ENCODE peak calls at places on chromosomes 3 and 15, in four cellular contexts. Z is H9, R is right lobe of liver, L is thoracic aorta. K is an unnamed sample. For H3K4me1, the result is how much of the 10 kb centered on the place peaks cover.

GRCh38 chr3:190155752-190156151 is 35.1 kb upstream of the P3H2 start:
- DNase-seq in Z (no peak), R (no peak), L (no peak), K (no peak)

GRCh38 chr3:51585197-51585596 is 46.7 kb downstream of the RAD54L2 start:
- DNase-seq in Z (no peak), R (no peak), L (no peak), K (no peak)

GRCh38 chr15:77715051-77715450 is 82.3 kb upstream of the LINGO1 start:
- DNase-seq in Z (no peak), R (no peak), L (no peak), K (no peak)

GRCh38 chr3:114624047-114624445 is 330.2 kb downstream of the TIGIT start:
- DNase-seq in Z (no peak), R (no peak), L (peak), K (no peak)

GRCh38 chr3:128491900-128492352 is 1.1 kb downstream of the GATA2 start:
- DNase-seq in Z (peak), R (peak), L (no peak), K (peak)

GRCh38 chr3:32571192-32571485 is 481 bp upstream of the DYNC1LI1 start:
- DNase-seq in Z (no peak), R (no peak), L (no peak), K (no peak)

GRCh38 chr3:104805042-104805441 is 561.7 kb upstream of the ALCAM start:
- DNase-seq in Z (no peak), R (no peak), L (no peak), K (no peak)

GRCh38 chr3:111595239-111595638 is at the start of gene ZBED2:
- DNase-seq in Z (no peak), R (no peak), L (no peak), K (no peak)

GRCh38 chr3:53083496-53083895 is 37.6 kb upstream of the SFMBT1 start:
- DNase-seq in Z (peak), R (no peak), L (no peak), K (peak)

GRCh38 chr3:159977295-159977694 is 11.3 kb upstream of the IL12A start:
- DNase-seq in Z (no peak), R (no peak), L (no peak), K (no peak)

GRCh38 chr3:179196098-179196497 is 47.9 kb downstream of the PIK3CA start:
- DNase-seq in Z (no peak), R (no peak), L (no peak), K (no peak)

GRCh38 chr15:61182955-61183354 is 46.1 kb downstream of the RORA start:
- DNase-seq in Z (no peak), R (no peak), L (no peak), K (no peak)

GRCh38 chr3:134480546-134480945 is 5.2 kb downstream of the ANAPC13 start:
- DNase-seq in Z (no peak), R (no peak), L (no peak), K (no peak)

GRCh38 chr3:51887620-51888019 is 12.2 kb upstream of the IQCF5 start:
- DNase-seq in Z (no peak), R (no peak), L (no peak), K (no peak)

GRCh38 chr3:152556731-152557254 is 278.1 kb upstream of the P2RY1 start:
- DNase-seq in Z (no peak), R (no peak), L (no peak), K (no peak)

GRCh38 chr3:13655074-13655913 is 106.4 kb downstream of the FBLN2 start:
- DNase-seq in Z (peak), R (no peak), L (no peak), K (peak)

GRCh38 chr15:69648775-69649735 is 196.4 kb downstream of the RPLP1 start:
- DNase-seq in Z (peak), R (peak), L (no peak), K (no peak)

GRCh38 chr15:69653846-69654245 is 201.2 kb downstream of the RPLP1 start:
- DNase-seq in Z (peak), R (peak), L (no peak), K (no peak)

GRCh38 chr15:69648215-69648614 is 195.6 kb downstream of the RPLP1 start:
- DNase-seq in Z (peak), R (peak), L (no peak), K (no peak)

GRCh38 chr15:69656271-69657030 is 203.8 kb downstream of the RPLP1 start:
- DNase-seq in Z (no peak), R (peak), L (no peak), K (no peak)

DNA sequence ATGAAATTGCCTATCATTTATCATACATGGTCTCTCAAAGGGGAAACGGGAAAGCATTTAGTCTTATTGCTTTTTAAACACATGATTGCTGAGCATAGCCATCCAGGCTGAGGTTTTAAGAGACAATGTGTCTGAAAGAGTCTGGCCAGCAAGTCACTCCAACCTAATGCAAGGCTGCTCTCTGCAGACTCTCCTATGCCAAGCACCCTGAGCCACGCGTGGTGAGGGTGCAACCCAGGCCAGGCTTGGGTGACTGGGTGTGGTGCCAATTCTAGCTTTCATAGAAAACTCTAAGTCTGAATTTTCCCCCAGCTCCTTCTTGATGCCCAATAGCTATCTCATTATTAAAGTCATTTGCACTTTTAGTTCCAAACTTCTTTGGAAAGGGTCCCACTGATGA is 200.3 kb downstream of the RPLP1 start:
- DNase-seq in Z (peak), R (peak), L (no peak), K (no peak)
- TF ChIP-seq CTCF in Z (no peak), R (no peak), L (peak), K (no peak)

GRCh38 chr3:186523022-186523421 is 21.2 kb downstream of the CRYGS start:
- DNase-seq in Z (no peak), R (no peak), L (no peak), K (no peak)
- H3K4me1 ChIP-seq in Z (under half), R (under half), L (under half), K (under half)

GRCh38 chr3:122560680-122561079 is 3.4 kb downstream of the PARP9 start:
- DNase-seq in Z (no peak), R (no peak), L (no peak), K (no peak)
- TF ChIP-seq CTCF in Z (peak), R (peak), L (no peak), K (peak)

DNA sequence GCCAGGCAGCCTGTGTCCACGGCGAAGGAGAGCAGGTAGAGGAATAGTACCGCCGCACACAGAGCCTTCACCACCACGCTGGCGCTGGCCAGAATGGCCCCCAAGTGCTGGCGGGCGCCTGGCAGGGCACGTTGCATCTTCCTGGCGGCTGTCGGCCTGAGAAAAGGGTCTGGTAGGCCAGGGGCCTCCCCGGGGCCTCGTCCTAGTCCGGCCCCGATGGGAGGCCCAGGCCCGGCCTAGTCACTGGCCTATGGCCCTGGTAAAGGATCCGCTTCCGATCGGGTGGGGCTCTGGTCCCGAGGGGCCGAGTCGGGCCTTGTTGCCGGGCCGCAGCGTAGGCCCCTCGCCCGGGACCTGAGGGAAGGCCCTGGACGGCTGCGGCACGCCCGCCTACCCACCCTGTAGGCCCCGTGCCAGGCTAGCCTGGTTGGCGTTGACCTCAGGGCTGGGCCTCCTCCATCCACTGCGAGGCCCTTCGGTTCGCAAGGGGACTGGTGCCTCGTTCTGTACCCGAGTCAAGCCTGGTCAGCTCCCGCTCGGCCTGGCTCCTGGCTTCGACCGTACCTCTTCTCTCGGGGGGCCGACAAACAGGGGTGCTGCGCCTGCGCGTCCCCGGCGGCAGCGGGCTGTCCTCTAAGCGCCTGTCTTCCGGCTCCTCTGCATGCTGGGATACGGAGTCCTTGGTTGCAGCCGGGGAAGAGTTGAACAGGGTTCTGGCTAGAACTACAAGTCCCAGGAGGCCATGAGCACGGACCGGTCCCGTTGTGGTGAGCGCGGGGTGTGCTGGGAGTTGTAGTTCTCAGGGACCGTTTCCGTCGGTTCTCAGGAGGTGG is at the start of gene TMEM115:
- DNase-seq in Z (peak), R (peak), L (peak), K (peak)
- H3K4me1 ChIP-seq in Z (under half), R (under half), L (under half), K (under half)

GRCh38 chr3:94336076-94336741 is 273.3 kb downstream of the NSUN3 start:
- DNase-seq in Z (peak), R (no peak), L (no peak), K (no peak)
- TF ChIP-seq CTCF in Z (peak), R (peak), L (peak), K (peak)

K was measured in upper lobe of right lung.